ENCODE peak calls at places on chromosomes 6 and 20, in ten cellular contexts. W is stimulated activated CD4-positive, alpha-beta T cell treated with anti-CD3 and anti-CD28 coated beads, Interleukin-12 subunit alpha, Interleukin-12 subunit beta, amount 100 ng/mL, for 48 hours; J is HS-5; O is AG09309; Q is B cell; N is GM20000; P is pancreas; G is activated CD8-positive, alpha-beta memory T cell treated with anti-CD3 and anti-CD28 coated beads for 4 hours; K is tibial nerve; R is dermis microvascular lymphatic vessel endothelial cell. Y is an unnamed sample.

GRCh38 chr6:168126566-168127383 is 47.8 kb upstream of the FRMD1 start:
- DNase-seq in W (no peak), J (no peak), O (no peak), Q (no peak), N (no peak), P (no peak), G (no peak), K (no peak), R (no peak), Y (no peak)

GRCh38 chr6:16608444-16608843 is 152.8 kb downstream of the ATXN1 start:
- DNase-seq in W (no peak), J (no peak), O (no peak), Q (no peak), N (no peak), P (no peak), G (no peak), K (no peak), R (no peak), Y (no peak)

GRCh38 chr6:138509371-138509770 is 10.1 kb upstream of the NHSL1 start:
- DNase-seq in W (peak; percentile 42), J (no peak), O (no peak), Q (no peak), N (peak; percentile 38), P (peak; percentile 61), G (no peak), K (no peak), R (peak; percentile 66), Y (no peak)

GRCh38 chr6:84651583-84651982 is 112.8 kb downstream of the TBX18 start:
- DNase-seq in W (no peak), J (no peak), O (no peak), Q (no peak), N (no peak), P (no peak), G (no peak), K (no peak), R (peak; percentile 28), Y (no peak)

GRCh38 chr20:37598101-37598530 is 70.4 kb upstream of the BLCAP start:
- DNase-seq in W (no peak), J (no peak), O (no peak), Q (no peak), N (no peak), P (no peak), G (no peak), K (no peak), R (no peak), Y (no peak)

GRCh38 chr20:17617212-17617867 is 47.5 kb downstream of the DSTN start:
- DNase-seq in W (no peak), J (no peak), O (no peak), Q (peak; percentile 57), N (peak; percentile 76), P (peak; percentile 44), G (no peak), K (no peak), R (peak; percentile 41), Y (no peak)

GRCh38 chr6:47200536-47201334 is 109.0 kb downstream of the TNFRSF21 start:
- DNase-seq in W (no peak), J (no peak), O (no peak), Q (no peak), N (no peak), P (no peak), G (no peak), K (no peak), R (no peak), Y (no peak)

GRCh38 chr20:36666181-36666740 is 20.3 kb upstream of the SLA2 start:
- DNase-seq in W (no peak), J (no peak), O (no peak), Q (no peak), N (no peak), P (no peak), G (no peak), K (no peak), R (peak; percentile 29), Y (no peak)

GRCh38 chr20:22795897-22796296 is 211.5 kb upstream of the FOXA2 start:
- DNase-seq in W (no peak), J (peak; percentile 99), O (peak; percentile 91), Q (no peak), N (no peak), P (peak; percentile 47), G (no peak), K (peak; percentile 33), R (peak; percentile 98), Y (no peak)

GRCh38 chr6:13336553-13336952 is 8.2 kb upstream of the TBC1D7 start:
- DNase-seq in W (peak; percentile 75), J (peak; percentile 73), O (peak; percentile 95), Q (peak; percentile 76), N (peak; percentile 65), P (peak; percentile 66), G (peak; percentile 57), K (peak; percentile 85), R (peak; percentile 77), Y (no peak)

GRCh38 chr20:1227121-1227582 is 1.3 kb downstream of the RAD21L1 start:
- DNase-seq in W (no peak), J (no peak), O (no peak), Q (no peak), N (no peak), P (no peak), G (no peak), K (no peak), R (no peak), Y (no peak)

GRCh38 chr20:33233129-33233774 is 2.5 kb upstream of the BPIFA1 start:
- DNase-seq in W (no peak), J (no peak), O (no peak), Q (no peak), N (no peak), P (no peak), G (no peak), K (no peak), R (no peak), Y (no peak)

GRCh38 chr20:7136886-7137285 is 369.4 kb downstream of the BMP2 start:
- DNase-seq in W (no peak), J (no peak), O (no peak), Q (no peak), N (no peak), P (no peak), G (no peak), K (no peak), R (no peak), Y (no peak)

GRCh38 chr6:76881414-76881813 is 581.9 kb downstream of the HTR1B start:
- DNase-seq in W (no peak), J (peak; percentile 13), O (no peak), Q (no peak), N (no peak), P (no peak), G (no peak), K (no peak), R (no peak), Y (no peak)

GRCh38 chr6:148561629-148562028 is 185.2 kb upstream of the UST start:
- DNase-seq in W (no peak), J (no peak), O (no peak), Q (no peak), N (no peak), P (no peak), G (no peak), K (no peak), R (no peak), Y (no peak)

GRCh38 chr6:16420715-16421461 is 182.5 kb downstream of the GMPR start:
- DNase-seq in W (no peak), J (no peak), O (peak; percentile 87), Q (peak; percentile 70), N (peak; percentile 68), P (no peak), G (no peak), K (no peak), R (no peak), Y (no peak)

GRCh38 chr6:149925974-149926777 is 3.3 kb upstream of the RAET1G start:
- DNase-seq in W (peak; percentile 90), J (peak; percentile 53), O (peak; percentile 25), Q (peak; percentile 64), N (no peak), P (peak; percentile 91), G (peak; percentile 36), K (peak; percentile 85), R (peak; percentile 76), Y (no peak)

GRCh38 chr6:1611572-1612385 is 2.1 kb downstream of the FOXC1 start:
- DNase-seq in W (no peak), J (no peak), O (no peak), Q (no peak), N (peak; percentile 53), P (no peak), G (no peak), K (peak; percentile 12), R (peak; percentile 56), Y (no peak)

GRCh38 chr6:63864934-63865333 is 229.3 kb downstream of the PHF3 start:
- DNase-seq in W (no peak), J (no peak), O (no peak), Q (no peak), N (no peak), P (no peak), G (no peak), K (no peak), R (no peak), Y (no peak)

GRCh38 chr6:32183483-32184083 is 470 bp downstream of the AGER start:
- DNase-seq in W (no peak), J (no peak), O (no peak), Q (no peak), N (no peak), P (no peak), G (no peak), K (no peak), R (no peak), Y (no peak)

GRCh38 chr20:56722042-56722441 is 92.9 kb downstream of the TFAP2C start:
- DNase-seq in W (no peak), J (no peak), O (no peak), Q (no peak), N (peak; percentile 40), P (peak; percentile 20), G (no peak), K (no peak), R (no peak), Y (peak; percentile 98)

GRCh38 chr6:111523484-111524166 is 40.6 kb upstream of the REV3L start:
- DNase-seq in W (no peak), J (no peak), O (no peak), Q (no peak), N (no peak), P (no peak), G (no peak), K (no peak), R (no peak), Y (no peak)

GRCh38 chr20:38167851-38168760 is 3.0 kb upstream of the TGM2 start:
- DNase-seq in W (no peak), J (peak; percentile 98), O (peak; percentile 84), Q (no peak), N (no peak), P (no peak), G (no peak), K (no peak), R (peak; percentile 86), Y (no peak)

GRCh38 chr20:46004187-46004586 is 4.5 kb upstream of the MMP9 start:
- DNase-seq in W (no peak), J (no peak), O (no peak), Q (no peak), N (no peak), P (peak; percentile 41), G (no peak), K (no peak), R (no peak), Y (no peak)

GRCh38 chr6:170178561-170179477 is 112.1 kb downstream of the DLL1 start:
- DNase-seq in W (no peak), J (peak; percentile 89), O (peak; percentile 5), Q (no peak), N (no peak), P (peak; percentile 87), G (no peak), K (no peak), R (peak; percentile 39), Y (no peak)

GRCh38 chr20:6663751-6664388 is 103.6 kb upstream of the BMP2 start:
- DNase-seq in W (no peak), J (no peak), O (no peak), Q (no peak), N (no peak), P (no peak), G (no peak), K (no peak), R (peak; percentile 65), Y (no peak)

GRCh38 chr20:60009318-60009717 is 51.1 kb downstream of the CDH26 start:
- DNase-seq in W (no peak), J (no peak), O (no peak), Q (no peak), N (no peak), P (no peak), G (no peak), K (no peak), R (no peak), Y (no peak)

GRCh38 chr20:35883341-35883777 is 70.9 kb downstream of the SCAND1 start:
- DNase-seq in W (no peak), J (no peak), O (no peak), Q (no peak), N (no peak), P (no peak), G (no peak), K (no peak), R (no peak), Y (no peak)